ENCODE peak calls at places on chromosomes 7 and 10, in five cellular contexts. W, J, B, H and P are unnamed samples.

GRCh38 chr7:6248581-6248980 is 23.8 kb downstream of the CYTH3 start:
- DNase-seq in B (no peak), W (no peak), H (no peak), J (no peak), P (no peak)

GRCh38 chr10:87095241-87095945 is 387 bp downstream of the SHLD2 start:
- DNase-seq in H (peak; percentile 81), W (peak; percentile 75), B (peak; percentile 96), J (peak; percentile 89), P (peak; percentile 85)

GRCh38 chr7:56291-56913 is 136.0 kb upstream of the FAM20C start:
- DNase-seq in J (no peak), W (no peak), H (no peak), B (peak; percentile 36), P (no peak)

GRCh38 chr10:14008648-14009072 is 322.1 kb downstream of the FRMD4A start:
- DNase-seq in H (no peak), W (no peak), J (no peak), B (peak; percentile 32), P (no peak)

GRCh38 chr10:122421054-122421625 is 33.3 kb upstream of the ARMS2 start:
- DNase-seq in B (no peak), W (no peak), J (no peak), H (no peak), P (no peak)

GRCh38 chr7:47147213-47147631 is 434.7 kb downstream of the TNS3 start:
- DNase-seq in J (no peak), W (no peak), B (no peak), H (no peak), P (no peak)

GRCh38 chr10:113985342-113985844 is 58.3 kb upstream of the ADRB1 start:
- DNase-seq in J (no peak), H (no peak), B (no peak), W (no peak), P (no peak)

GRCh38 chr10:58431903-58432302 is 46.7 kb downstream of the TFAM start:
- DNase-seq in H (no peak), W (no peak), J (no peak), B (no peak), P (no peak)

GRCh38 chr7:29884399-29885272 is 78.3 kb downstream of the WIPF3 start:
- DNase-seq in J (peak; percentile 47), W (no peak), B (no peak), H (no peak), P (no peak)

GRCh38 chr7:1045038-1045726 is 836 bp downstream of the GPR146 start:
- DNase-seq in J (no peak), H (no peak), W (no peak), B (no peak), P (no peak)

GRCh38 chr7:105216786-105217185 is 171.9 kb downstream of the SRPK2 start:
- DNase-seq in J (no peak), H (no peak), W (no peak), B (no peak), P (no peak)
- TF ChIP-seq CTCF in J (no peak), H (no peak), W (no peak), B (no peak), P (no peak)

GRCh38 chr7:121398246-121398645 is 2.1 kb upstream of the FAM3C start:
- DNase-seq in B (no peak), W (no peak), H (no peak), J (no peak), P (no peak)
- TF ChIP-seq CTCF in B (no peak), W (no peak), H (no peak), J (peak; percentile 42), P (peak; percentile 36)

GRCh38 chr10:22959950-22960349 is 32.1 kb downstream of the ARMC3 start:
- DNase-seq in B (no peak), H (no peak), W (no peak), J (no peak), P (no peak)
- TF ChIP-seq CTCF in B (no peak), H (no peak), W (no peak), J (no peak), P (no peak)

GRCh38 chr7:98199131-98199530 is 12.1 kb upstream of the BHLHA15 start:
- DNase-seq in B (no peak), J (no peak), W (no peak), H (no peak), P (no peak)

GRCh38 chr7:98194672-98195457 is 16.4 kb upstream of the BHLHA15 start:
- DNase-seq in J (no peak), B (no peak), H (no peak), W (no peak), P (no peak)

GRCh38 chr7:98194186-98194585 is 17.1 kb upstream of the BHLHA15 start:
- DNase-seq in W (no peak), J (no peak), H (no peak), B (no peak), P (no peak)

GRCh38 chr7:98193474-98194180 is 17.6 kb upstream of the BHLHA15 start:
- DNase-seq in B (no peak), J (no peak), W (no peak), H (no peak), P (no peak)

DNA sequence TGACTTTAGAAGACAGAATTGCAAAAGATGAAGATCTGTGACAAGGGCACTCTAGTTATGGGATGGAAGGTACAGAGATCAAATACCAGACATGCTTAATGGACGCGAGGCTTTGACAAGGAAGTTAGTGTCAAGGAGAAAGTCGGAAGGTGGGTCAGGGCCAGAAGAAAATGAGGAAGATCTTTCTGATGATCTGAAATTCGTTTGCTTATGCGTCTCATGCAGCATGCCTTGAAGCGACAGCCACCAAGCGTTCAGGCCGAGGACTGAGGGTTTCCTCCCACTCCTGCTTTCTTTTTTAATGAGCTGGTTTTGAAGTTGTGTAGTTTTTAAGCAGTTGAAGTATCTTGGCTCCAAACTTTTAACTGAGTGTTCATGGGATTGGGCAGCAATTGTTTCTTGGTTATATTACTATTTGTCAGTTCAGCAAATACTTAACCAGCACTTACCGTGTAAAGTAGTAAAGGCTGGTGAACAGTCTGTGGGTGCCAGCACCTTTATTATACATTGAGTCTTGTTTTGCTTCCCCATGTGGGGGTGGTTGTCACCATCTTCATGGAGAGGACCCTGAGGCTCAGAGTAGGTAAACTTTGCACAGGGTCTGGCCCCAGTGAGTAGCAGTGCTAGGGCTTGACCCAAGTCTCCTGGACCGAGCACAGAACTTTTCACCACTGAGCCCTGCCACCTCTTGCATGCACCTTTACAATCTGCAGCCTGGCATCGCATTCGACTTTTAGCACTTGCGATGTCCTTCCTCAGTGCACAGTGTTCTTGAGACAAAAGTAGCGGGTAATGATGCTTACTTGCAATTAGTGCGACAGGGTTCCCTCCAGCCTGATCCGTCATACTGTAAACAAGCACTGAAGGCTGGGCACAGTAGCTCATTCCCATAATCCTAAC is 14.3 kb upstream of the BHLHA15 start:
- DNase-seq in W (no peak), H (no peak), J (no peak), B (no peak), P (no peak)
- TF ChIP-seq CTCF in W (no peak), H (no peak), J (no peak), B (no peak), P (no peak)

DNA sequence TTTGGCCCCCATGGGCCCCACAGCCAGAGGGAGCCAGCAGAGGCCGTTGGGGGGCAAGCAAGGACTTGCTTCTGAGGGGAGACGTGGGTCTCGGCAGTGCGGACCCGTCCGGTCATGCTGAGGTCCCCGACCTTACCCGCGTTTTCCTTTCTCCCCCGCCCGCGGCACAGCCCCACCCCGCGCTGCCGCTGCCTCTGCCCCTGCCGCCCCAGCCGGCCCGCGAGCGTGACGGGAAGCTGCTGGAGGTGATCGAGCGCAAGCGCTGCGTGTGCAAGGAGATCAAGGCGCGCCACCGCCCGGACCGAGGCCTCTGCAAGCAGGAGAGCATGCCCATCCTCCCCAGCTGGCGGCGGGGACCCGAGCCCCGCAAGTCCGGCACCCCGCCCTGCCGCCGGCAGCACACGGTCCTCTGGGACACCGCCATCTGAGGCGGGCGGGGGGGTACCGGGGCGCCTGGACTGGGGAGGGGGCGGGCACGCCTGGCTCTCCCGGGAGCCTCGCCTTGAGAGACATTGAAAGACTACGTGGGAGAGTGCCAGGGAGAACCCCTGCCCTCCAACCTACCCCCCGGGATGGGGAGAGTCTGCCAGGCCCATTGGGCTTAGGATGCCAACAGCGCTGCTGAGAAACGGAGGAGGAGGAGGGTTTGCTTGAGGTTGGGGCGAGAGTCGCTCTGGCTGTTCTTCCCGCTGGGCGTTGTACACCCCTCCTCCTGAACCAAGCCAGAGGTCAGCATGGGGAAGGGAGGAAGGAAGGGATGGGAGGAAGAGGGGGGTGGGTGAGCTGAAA is 9.9 kb downstream of the NYAP1 start:
- DNase-seq in J (peak; percentile 36), W (peak; percentile 59), H (peak; percentile 71), B (peak; percentile 91), P (peak; percentile 34)
- TF ChIP-seq CTCF in J (no peak), W (no peak), H (no peak), B (no peak), P (peak; percentile 15)

DNA sequence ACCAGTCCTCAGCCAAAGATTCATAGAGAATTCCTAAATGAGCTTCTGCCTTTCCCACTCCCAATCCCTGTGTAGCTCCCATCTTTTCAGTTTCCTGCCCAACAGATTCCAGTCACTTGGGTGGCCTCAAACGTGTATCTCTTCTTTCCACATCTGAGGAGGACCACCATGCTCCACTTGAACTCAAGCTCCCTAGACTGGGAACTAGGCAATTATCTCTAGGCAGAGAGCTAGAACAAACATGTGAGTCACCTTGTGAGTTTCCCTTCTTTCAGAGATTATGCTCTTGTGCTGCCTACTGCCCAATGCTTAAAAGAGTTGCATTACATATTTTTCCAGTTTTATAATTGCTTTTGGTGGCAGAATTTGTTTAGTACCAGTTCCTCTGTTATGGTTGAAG is 178.0 kb downstream of the MDFIC start:
- DNase-seq in J (no peak), B (no peak), W (no peak), H (no peak), P (no peak)
- TF ChIP-seq CTCF in J (no peak), B (no peak), W (no peak), H (no peak), P (no peak)